ENCODE peak calls at places on chromosomes 7 and 10, in eight cellular contexts. L is GM12878, D is astrocyte, Z is fibroblast of lung, E is mammary epithelial cell, I is MM.1S, B is endothelial cell of umbilical vein, Y is HCT116. H is an unnamed sample. For H3K79me2, the result is how much of the 10 kb centered on the place peaks cover.

GRCh38 chr10:1515780-1516491 is 221.4 kb downstream of the ADARB2 start:
- DNase-seq in L (no peak), D (no peak), Z (no peak), E (no peak), I (no peak), B (no peak), Y (no peak), H (no peak)

GRCh38 chr7:147771344-147771743 is 819.2 kb upstream of the C7orf33 start:
- DNase-seq in L (no peak), D (no peak), Z (no peak), E (no peak), I (no peak), B (no peak), Y (no peak), H (no peak)

GRCh38 chr10:29239569-29240472 is 49.0 kb upstream of the LYZL1 start:
- DNase-seq in L (no peak), D (no peak), Z (peak), E (no peak), I (no peak), B (peak), Y (peak), H (peak)

GRCh38 chr10:33353334-33353733 is 18.9 kb upstream of the NRP1 start:
- DNase-seq in L (no peak), D (no peak), Z (no peak), E (no peak), I (no peak), B (no peak), Y (no peak), H (no peak)

GRCh38 chr7:20172736-20173334 is 44.3 kb downstream of the MACC1 start:
- DNase-seq in L (no peak), D (peak), Z (peak), E (peak), I (peak), B (peak), Y (peak), H (peak)

GRCh38 chr10:46520941-46521340 is 35.5 kb downstream of the GPRIN2 start:
- DNase-seq in L (no peak), D (peak), Z (peak), E (peak), I (no peak), B (no peak), Y (no peak), H (peak)

GRCh38 chr10:119438717-119439116 is 103.8 kb downstream of the RGS10 start:
- DNase-seq in L (no peak), D (no peak), Z (no peak), E (no peak), I (no peak), B (no peak), Y (no peak), H (no peak)

GRCh38 chr7:140316165-140316661 is 82.1 kb downstream of the SLC37A3 start:
- DNase-seq in L (no peak), D (peak), Z (peak), E (peak), I (no peak), B (peak), Y (peak), H (peak)

GRCh38 chr10:113617086-113617485 is 46.8 kb downstream of the NRAP start:
- DNase-seq in L (no peak), D (no peak), Z (no peak), E (no peak), I (no peak), B (no peak), Y (no peak), H (no peak)

GRCh38 chr7:8217200-8218068 is 44.5 kb downstream of the ICA1 start:
- DNase-seq in L (peak), D (peak), Z (peak), E (peak), I (peak), B (peak), Y (peak), H (peak)

GRCh38 chr7:85750454-85750949 is 563.6 kb upstream of the SEMA3D start:
- DNase-seq in L (no peak), D (peak), Z (peak), E (peak), I (peak), B (peak), Y (peak), H (peak)

GRCh38 chr7:157508477-157508881 is 171.7 kb downstream of the DNAJB6 start:
- DNase-seq in L (no peak), D (no peak), Z (no peak), E (no peak), I (no peak), B (no peak), Y (no peak), H (no peak)

GRCh38 chr7:26398436-26399308 is 107.0 kb downstream of the SNX10 start:
- DNase-seq in L (peak), D (peak), Z (peak), E (peak), I (peak), B (peak), Y (no peak), H (peak)

GRCh38 chr7:99042957-99043356 is 101.0 kb downstream of the SMURF1 start:
- DNase-seq in L (no peak), D (peak), Z (no peak), E (no peak), I (no peak), B (peak), Y (no peak), H (peak)

GRCh38 chr7:132292803-132293202 is 283.5 kb downstream of the PLXNA4 start:
- DNase-seq in L (no peak), D (peak), Z (peak), E (no peak), I (no peak), B (peak), Y (no peak), H (peak)

GRCh38 chr10:101292194-101293006 is 61.6 kb upstream of the BTRC start:
- DNase-seq in L (no peak), D (no peak), Z (no peak), E (no peak), I (no peak), B (peak), Y (no peak), H (no peak)

DNA sequence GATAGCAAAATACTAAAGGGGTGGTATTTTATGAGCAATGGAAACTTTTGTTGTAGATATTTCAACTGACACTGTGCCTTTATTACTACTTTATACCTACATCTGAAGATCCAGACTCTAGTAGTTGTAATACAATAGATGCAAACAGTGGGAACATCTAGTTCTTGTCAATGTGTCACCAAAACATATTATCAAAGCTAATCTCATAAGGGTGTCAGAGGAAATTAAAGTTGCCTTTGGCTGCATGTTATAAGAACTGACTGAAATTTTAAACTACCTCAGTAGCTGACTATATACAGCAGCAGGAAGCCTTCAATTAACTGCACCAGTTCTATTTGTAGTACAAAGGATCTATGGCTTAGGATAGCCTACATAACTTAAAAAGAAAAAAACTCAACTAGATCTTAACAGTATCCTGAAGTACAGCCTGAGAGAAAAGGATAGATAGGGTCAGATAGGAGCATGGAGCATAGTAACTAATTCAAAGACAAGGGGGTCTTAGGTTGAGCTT is 30.9 kb downstream of the HDAC9 start:
- DNase-seq in L (no peak), D (no peak), Z (no peak), E (no peak), I (no peak), B (no peak), Y (no peak), H (no peak)
- H3K79me2 ChIP-seq in L (under half), D (under half), Z (under half), E (under half), I (half or more), B (under half), Y (under half), H (under half)

GRCh38 chr7:112081778-112082177 is 124.4 kb downstream of the DOCK4 start:
- DNase-seq in L (no peak), D (no peak), Z (no peak), E (no peak), I (no peak), B (no peak), Y (no peak), H (no peak)

GRCh38 chr7:112079122-112079521 is 127.1 kb downstream of the DOCK4 start:
- DNase-seq in L (no peak), D (no peak), Z (no peak), E (no peak), I (no peak), B (no peak), Y (no peak), H (no peak)

GRCh38 chr7:112080974-112081373 is 125.2 kb downstream of the DOCK4 start:
- DNase-seq in L (peak), D (peak), Z (peak), E (no peak), I (peak), B (peak), Y (no peak), H (peak)

GRCh38 chr7:112079671-112080070 is 126.5 kb downstream of the DOCK4 start:
- DNase-seq in L (no peak), D (no peak), Z (peak), E (no peak), I (peak), B (no peak), Y (no peak), H (peak)

GRCh38 chr7:112080441-112080840 is 125.8 kb downstream of the DOCK4 start:
- DNase-seq in L (peak), D (peak), Z (peak), E (peak), I (peak), B (peak), Y (no peak), H (peak)
- TF ChIP-seq EZH2 in L (no peak), D (no peak), Z (no peak), E (no peak), I (no peak), B (no peak), Y (no peak), H (no peak)

GRCh38 chr10:105292236-105292635 is 651.1 kb downstream of the SORCS3 start:
- DNase-seq in L (no peak), D (no peak), Z (no peak), E (no peak), I (no peak), B (no peak), Y (no peak), H (no peak)
- H3K27ac ChIP-seq in L (no peak), D (no peak), Z (no peak), E (no peak), I (no peak), B (no peak), Y (no peak), H (no peak)

GRCh38 chr10:74194999-74195398 is 44.0 kb downstream of the ADK start:
- DNase-seq in L (no peak), D (peak), Z (peak), E (no peak), I (no peak), B (no peak), Y (no peak), H (peak)

GRCh38 chr10:74194545-74194944 is 43.5 kb downstream of the ADK start:
- DNase-seq in L (no peak), D (peak), Z (peak), E (peak), I (no peak), B (no peak), Y (no peak), H (peak)

GRCh38 chr10:74202356-74202755 is 51.3 kb downstream of the ADK start:
- DNase-seq in L (no peak), D (no peak), Z (peak), E (no peak), I (no peak), B (no peak), Y (no peak), H (no peak)

DNA sequence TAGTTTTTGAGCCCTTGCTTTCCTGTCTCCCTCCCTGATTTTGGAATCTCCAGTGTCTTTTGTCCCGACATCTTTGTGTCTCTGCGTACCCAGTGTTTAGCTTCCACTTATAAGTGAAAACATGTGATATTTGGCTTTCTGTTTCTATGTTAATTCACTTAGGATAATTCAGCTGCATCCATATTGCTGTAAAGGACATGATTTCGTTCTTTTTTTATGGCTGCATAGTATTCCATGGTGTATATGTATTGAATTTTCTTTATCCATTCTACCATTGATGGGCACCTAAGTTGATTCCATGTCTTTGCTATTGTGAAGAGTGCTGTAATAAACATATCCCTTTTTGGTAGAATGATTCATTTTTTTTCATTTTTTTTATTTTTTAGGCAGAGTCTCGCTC is 48.3 kb downstream of the ADK start:
- DNase-seq in L (no peak), D (no peak), Z (no peak), E (no peak), I (no peak), B (no peak), Y (no peak), H (no peak)
- H3K79me2 ChIP-seq in L (under half), D (half or more), Z (under half), E (half or more), I (under half), B (half or more), Y (half or more), H (half or more)

GRCh38 chr10:99234067-99234738 is 1.4 kb downstream of the HPSE2 start:
- DNase-seq in L (peak), D (peak), Z (peak), E (peak), I (peak), B (peak), Y (no peak), H (no peak)
- TF ChIP-seq EZH2 in L (no peak), D (peak), Z (peak), E (peak), I (no peak), B (peak), Y (no peak), H (no peak)

DNA sequence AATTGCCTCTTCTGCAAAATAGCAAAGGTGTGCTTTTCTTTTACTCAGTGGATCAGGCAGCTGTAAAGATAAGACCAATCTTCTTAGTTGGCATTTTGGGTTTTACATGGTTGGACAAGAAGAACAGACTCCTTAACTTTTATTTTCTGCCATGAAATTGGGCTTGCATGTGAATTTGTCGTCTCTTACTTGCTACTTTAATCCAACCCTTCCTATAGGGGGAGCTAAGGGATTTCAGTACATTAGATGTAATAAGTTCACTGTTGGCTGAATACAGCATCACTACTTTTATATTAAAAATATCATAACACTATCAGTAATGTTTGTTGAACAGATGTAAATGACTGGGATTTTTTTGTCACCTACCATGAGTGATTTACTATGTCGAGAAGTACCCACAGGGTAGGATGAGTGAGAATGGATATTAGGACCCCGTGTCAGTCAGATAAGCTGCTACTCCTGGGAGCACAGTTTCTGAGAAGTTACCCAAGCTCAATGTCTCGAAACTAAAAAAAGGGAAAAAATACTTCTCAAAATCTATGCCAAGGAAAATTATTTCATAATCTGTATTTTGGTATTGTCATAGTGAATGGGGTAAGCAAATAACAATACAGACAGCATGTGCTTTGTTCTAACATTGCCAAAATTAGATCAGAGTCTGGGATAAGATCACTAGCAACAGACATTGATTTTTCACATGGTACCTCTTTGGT is 127.4 kb upstream of the AGR3 start:
- DNase-seq in L (no peak), D (no peak), Z (peak), E (no peak), I (peak), B (peak), Y (peak), H (peak)
- H3K27ac ChIP-seq in L (no peak), D (no peak), Z (no peak), E (no peak), I (no peak), B (no peak), Y (no peak), H (no peak)

GRCh38 chr10:79250259-79250658 is 97.0 kb upstream of the PPIF start:
- DNase-seq in L (no peak), D (no peak), Z (no peak), E (no peak), I (peak), B (no peak), Y (no peak), H (no peak)

GRCh38 chr10:79253704-79254103 is 93.6 kb upstream of the PPIF start:
- DNase-seq in L (no peak), D (no peak), Z (no peak), E (no peak), I (no peak), B (no peak), Y (no peak), H (no peak)

GRCh38 chr10:79254333-79255006 is 92.8 kb upstream of the PPIF start:
- DNase-seq in L (no peak), D (no peak), Z (no peak), E (no peak), I (peak), B (no peak), Y (no peak), H (no peak)

GRCh38 chr10:79255007-79255507 is 92.2 kb upstream of the PPIF start:
- DNase-seq in L (no peak), D (no peak), Z (no peak), E (no peak), I (peak), B (no peak), Y (no peak), H (no peak)

DNA sequence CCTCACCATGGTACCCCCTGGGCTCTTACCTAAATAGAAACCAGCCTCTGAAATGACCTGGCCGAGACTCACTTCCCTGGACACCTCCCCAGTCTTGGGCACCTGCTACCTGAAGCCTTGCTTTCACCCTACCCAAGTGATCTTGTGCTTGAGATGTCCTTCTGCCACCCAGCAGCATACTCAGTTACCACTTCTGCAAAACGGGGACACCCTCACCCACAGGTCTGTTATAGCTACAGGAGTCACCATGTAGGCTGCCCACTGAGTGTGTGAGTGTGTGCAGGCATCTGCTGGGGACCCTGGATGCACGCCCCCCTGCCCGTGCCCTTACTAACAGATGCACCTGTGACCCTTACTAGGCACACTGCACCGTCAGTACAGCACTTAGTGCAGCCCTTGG is 94.8 kb upstream of the PPIF start:
- DNase-seq in L (no peak), D (no peak), Z (no peak), E (no peak), I (no peak), B (no peak), Y (no peak), H (no peak)
- H3K79me2 ChIP-seq in L (half or more), D (half or more), Z (under half), E (under half), I (half or more), B (under half), Y (under half), H (under half)

DNA sequence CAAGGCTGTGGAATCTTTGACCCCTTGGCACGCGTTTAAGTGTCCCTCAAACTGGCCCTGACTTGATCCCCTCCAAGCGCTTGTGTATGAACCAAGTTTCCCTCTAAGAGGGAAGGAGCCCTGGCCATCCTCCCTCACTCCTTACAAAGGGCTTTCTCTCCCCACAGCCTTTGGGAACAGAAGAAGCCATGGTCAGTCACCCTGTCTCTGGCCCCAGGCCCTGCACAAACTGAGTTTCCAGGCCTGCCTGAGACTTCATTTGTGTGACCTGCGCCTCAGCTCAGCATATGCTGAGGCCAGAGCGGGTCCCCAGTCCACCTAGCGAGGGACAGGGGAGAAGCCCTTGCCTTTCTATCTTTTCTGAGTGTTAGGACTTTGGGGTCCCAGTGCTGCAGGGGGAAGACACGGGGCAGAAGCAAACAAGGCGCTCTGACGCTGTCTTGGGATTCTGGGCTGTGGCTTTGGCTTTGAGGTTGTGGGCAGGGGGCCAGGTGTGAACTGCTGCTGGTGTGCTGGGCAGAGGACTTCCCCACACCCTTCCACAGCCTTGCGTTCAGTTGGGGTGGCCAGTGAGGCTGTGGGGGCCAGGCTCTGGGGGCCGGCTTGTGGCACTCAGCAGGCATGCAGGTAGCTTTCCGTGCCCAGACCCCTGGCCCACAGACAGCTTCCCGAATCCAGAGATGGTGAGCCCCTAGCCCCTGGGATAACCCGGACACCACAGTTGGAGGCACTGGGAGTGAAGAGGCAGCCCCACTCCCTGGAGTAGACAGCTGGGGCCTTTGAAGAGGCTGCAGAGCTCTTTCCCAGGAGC is 1.5 kb downstream of the RET start:
- DNase-seq in L (no peak), D (no peak), Z (no peak), E (no peak), I (no peak), B (no peak), Y (no peak), H (no peak)
- TF ChIP-seq EZH2 in L (no peak), D (peak), Z (no peak), E (no peak), I (no peak), B (no peak), Y (no peak), H (no peak)

GRCh38 chr7:138000081-138000701 is 1.7 kb downstream of the CREB3L2 start:
- DNase-seq in L (no peak), D (peak), Z (peak), E (peak), I (peak), B (peak), Y (no peak), H (no peak)

GRCh38 chr7:138001529-138002095 is at the start of gene CREB3L2:
- DNase-seq in L (no peak), D (peak), Z (peak), E (no peak), I (peak), B (no peak), Y (no peak), H (peak)

GRCh38 chr7:137998250-137998649 is 3.6 kb downstream of the CREB3L2 start:
- DNase-seq in L (no peak), D (no peak), Z (no peak), E (no peak), I (no peak), B (peak), Y (no peak), H (no peak)

GRCh38 chr7:138002096-138002827 is 376 bp upstream of the CREB3L2 start:
- DNase-seq in L (peak), D (peak), Z (peak), E (peak), I (peak), B (peak), Y (peak), H (peak)

GRCh38 chr7:137999496-138000080 is 2.3 kb downstream of the CREB3L2 start:
- DNase-seq in L (no peak), D (peak), Z (no peak), E (peak), I (no peak), B (peak), Y (no peak), H (no peak)
- H3K27ac ChIP-seq in L (peak), D (peak), Z (peak), E (peak), I (peak), B (peak), Y (no peak), H (peak)